ENCODE peak calls at places on chromosome 16, in nine cellular contexts. D is foreskin fibroblast, E is endodermal cell, I is heart right ventricle, G is fibroblast of mammary gland, O is pancreas, F is bronchial epithelial cell, M is IMR-90, U is lung. R is an unnamed sample.

GRCh38 chr16:55643161-55643970 is 12.4 kb upstream of the SLC6A2 start:
- DNase-seq in D (no peak), E (peak; percentile 52), I (no peak), G (peak; percentile 10), O (no peak), F (no peak), M (peak; percentile 12), U (no peak), R (no peak)

GRCh38 chr16:87765473-87765775 is 362 bp downstream of the KLHDC4 start:
- DNase-seq in D (peak; percentile 40), E (no peak), I (peak; percentile 19), G (no peak), O (no peak), F (no peak), M (peak; percentile 7), U (no peak), R (peak; percentile 87)

GRCh38 chr16:75494184-75494583 is 1.1 kb downstream of the CHST6 start:
- DNase-seq in D (no peak), E (no peak), I (no peak), G (no peak), O (no peak), F (no peak), M (no peak), U (no peak), R (no peak)

GRCh38 chr16:26642047-26642664 is 424.6 kb upstream of the C16orf82 start:
- DNase-seq in D (no peak), E (no peak), I (no peak), G (no peak), O (no peak), F (no peak), M (no peak), U (peak; percentile 18), R (no peak)

GRCh38 chr16:1828645-1829410 is 1.8 kb downstream of the FAHD1 start:
- DNase-seq in D (no peak), E (no peak), I (no peak), G (no peak), O (no peak), F (no peak), M (no peak), U (no peak), R (no peak)

GRCh38 chr16:19717319-19717718 is 708 bp downstream of the KNOP1 start:
- DNase-seq in D (peak; percentile 20), E (no peak), I (no peak), G (peak; percentile 13), O (no peak), F (no peak), M (peak; percentile 8), U (no peak), R (no peak)

GRCh38 chr16:14334366-14335105 is 263.4 kb downstream of the MRTFB start:
- DNase-seq in D (peak; percentile 82), E (no peak), I (no peak), G (peak; percentile 80), O (no peak), F (peak; percentile 64), M (no peak), U (no peak), R (no peak)

GRCh38 chr16:3490911-3491629 is 4.2 kb downstream of the C16orf90 start:
- DNase-seq in D (no peak), E (peak; percentile 71), I (no peak), G (no peak), O (no peak), F (no peak), M (no peak), U (no peak), R (no peak)

GRCh38 chr16:50282010-50282538 is 15.7 kb downstream of the ADCY7 start:
- DNase-seq in D (no peak), E (no peak), I (peak; percentile 72), G (peak; percentile 38), O (no peak), F (no peak), M (no peak), U (peak; percentile 77), R (peak; percentile 69)

GRCh38 chr16:55470533-55471371 is 8.2 kb upstream of the MMP2 start:
- DNase-seq in D (peak; percentile 54), E (peak; percentile 80), I (no peak), G (peak; percentile 63), O (peak; percentile 30), F (peak; percentile 27), M (no peak), U (no peak), R (no peak)

GRCh38 chr16:56780646-56781045 is 50.7 kb downstream of the NUP93 start:
- DNase-seq in D (no peak), E (no peak), I (no peak), G (no peak), O (no peak), F (no peak), M (no peak), U (no peak), R (peak; percentile 22)

GRCh38 chr16:56779956-56780355 is 50.0 kb downstream of the NUP93 start:
- DNase-seq in D (no peak), E (no peak), I (no peak), G (no peak), O (no peak), F (no peak), M (no peak), U (no peak), R (no peak)

GRCh38 chr16:56783332-56783731 is 53.4 kb downstream of the NUP93 start:
- DNase-seq in D (no peak), E (no peak), I (no peak), G (peak; percentile 9), O (no peak), F (no peak), M (no peak), U (no peak), R (no peak)

GRCh38 chr16:56777533-56777932 is 47.6 kb downstream of the NUP93 start:
- DNase-seq in D (peak; percentile 23), E (no peak), I (no peak), G (peak; percentile 21), O (no peak), F (peak; percentile 59), M (no peak), U (no peak), R (no peak)

DNA sequence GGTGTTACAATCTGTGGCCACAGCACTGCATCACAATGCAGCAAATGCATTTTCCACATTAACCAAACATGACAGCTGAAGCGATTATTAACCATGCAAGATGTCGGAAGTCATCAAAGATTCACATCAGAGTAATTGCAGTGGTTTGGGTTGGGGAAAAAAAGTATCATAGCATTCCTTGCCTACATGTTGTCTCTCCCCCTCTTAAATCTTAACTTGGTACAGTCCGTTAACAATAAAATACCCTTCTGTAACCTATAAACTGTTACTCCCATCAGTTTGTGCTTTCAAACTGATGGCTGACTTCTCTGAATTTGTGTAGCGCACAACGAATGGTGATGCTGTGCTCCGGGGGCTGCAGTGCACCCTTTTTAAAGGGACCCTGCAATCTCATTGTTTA is 51.6 kb downstream of the NUP93 start:
- DNase-seq in D (no peak), E (no peak), I (no peak), G (no peak), O (no peak), F (no peak), M (no peak), U (no peak), R (no peak)
- H3K4me3 ChIP-seq in D (no peak overlapping the region), E (no peak overlapping the region), I (no peak overlapping the region), G (no peak overlapping the region), O (no peak overlapping the region), F (no peak overlapping the region), M (no peak overlapping the region), U (no peak overlapping the region), R (no peak overlapping the region)

GRCh38 chr16:67645397-67646121 is 615 bp downstream of the CARMIL2 start:
- DNase-seq in D (no peak), E (no peak), I (no peak), G (no peak), O (no peak), F (no peak), M (no peak), U (no peak), R (no peak)
- H3K4me3 ChIP-seq in D (no peak overlapping the region), E (peak overlapping the region; percentile 49), I (peak overlapping the region; percentile 47), G (no peak overlapping the region), O (no peak overlapping the region), F (no peak overlapping the region), M (no peak overlapping the region), U (no peak overlapping the region), R (peak overlapping the region; percentile 92)

DNA sequence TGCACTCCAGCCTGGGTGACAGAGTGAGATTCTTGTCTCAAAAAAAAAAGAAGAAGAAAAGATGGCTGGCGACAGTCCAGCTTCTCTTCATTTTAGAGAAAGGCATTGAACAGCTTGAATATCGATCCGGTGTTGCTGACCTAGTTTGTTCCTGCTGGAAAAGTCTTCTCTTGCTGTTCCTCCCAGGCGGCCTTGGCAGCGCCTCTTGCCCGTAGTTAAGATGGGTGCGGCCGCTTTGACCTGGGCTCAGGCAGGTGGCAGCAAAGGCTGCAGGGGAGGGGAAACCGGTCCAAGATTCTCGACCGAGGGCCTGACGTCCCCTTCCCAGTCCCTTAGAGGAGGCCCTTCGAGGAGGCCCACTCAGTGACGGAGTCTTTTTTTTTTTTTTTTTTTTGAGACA is 3.8 kb upstream of the ZNF764 start:
- DNase-seq in D (no peak), E (no peak), I (no peak), G (no peak), O (no peak), F (no peak), M (no peak), U (no peak), R (no peak)
- H3K4me3 ChIP-seq in D (no peak overlapping the region), E (no peak overlapping the region), I (peak overlapping the region; percentile 65), G (no peak overlapping the region), O (no peak overlapping the region), F (no peak overlapping the region), M (no peak overlapping the region), U (no peak overlapping the region), R (no peak overlapping the region)

GRCh38 chr16:17023606-17024005 is 447.2 kb downstream of the XYLT1 start:
- DNase-seq in D (no peak), E (no peak), I (no peak), G (no peak), O (no peak), F (no peak), M (no peak), U (no peak), R (no peak)

GRCh38 chr16:17026600-17027242 is 444.0 kb downstream of the XYLT1 start:
- DNase-seq in D (no peak), E (no peak), I (no peak), G (no peak), O (no peak), F (no peak), M (no peak), U (no peak), R (peak; percentile 84)

GRCh38 chr16:17029602-17030350 is 441.0 kb downstream of the XYLT1 start:
- DNase-seq in D (no peak), E (no peak), I (no peak), G (no peak), O (no peak), F (no peak), M (no peak), U (no peak), R (no peak)

GRCh38 chr16:17024514-17024913 is 446.2 kb downstream of the XYLT1 start:
- DNase-seq in D (no peak), E (no peak), I (no peak), G (no peak), O (no peak), F (no peak), M (no peak), U (no peak), R (no peak)

DNA sequence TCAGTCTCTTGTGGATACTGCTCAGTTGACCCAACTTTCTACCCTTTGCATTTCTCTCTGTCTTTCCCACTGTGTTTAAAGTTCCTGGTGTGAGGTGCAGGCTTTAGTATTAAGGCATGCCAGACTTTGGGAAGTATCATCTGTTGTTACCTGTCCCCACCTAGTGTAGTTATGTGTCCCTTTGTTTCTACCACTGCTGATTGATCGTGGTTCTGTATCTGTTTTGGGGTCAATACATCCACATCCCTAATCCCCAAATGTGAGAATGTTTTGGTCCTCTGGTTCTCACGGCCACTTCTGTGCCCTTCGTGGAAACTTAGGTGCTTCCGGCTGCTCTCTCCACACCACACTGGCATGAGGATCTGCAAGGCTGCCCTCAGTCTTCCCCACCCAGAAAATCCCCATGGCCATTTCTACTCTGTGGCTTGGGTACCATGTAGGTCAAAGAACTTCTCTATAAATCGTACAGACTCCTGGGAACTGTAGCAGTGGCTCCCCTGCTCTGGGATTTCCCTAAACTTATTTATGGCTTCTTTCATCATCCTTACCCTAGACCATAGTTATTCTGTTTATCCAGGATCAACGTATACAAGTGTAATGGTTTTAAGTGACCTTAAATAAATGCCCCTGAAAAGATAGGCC is 443.2 kb downstream of the XYLT1 start:
- DNase-seq in D (no peak), E (no peak), I (no peak), G (no peak), O (no peak), F (no peak), M (no peak), U (no peak), R (no peak)
- H3K4me3 ChIP-seq in D (no peak overlapping the region), E (no peak overlapping the region), I (no peak overlapping the region), G (no peak overlapping the region), O (no peak overlapping the region), F (no peak overlapping the region), M (no peak overlapping the region), U (no peak overlapping the region), R (no peak overlapping the region)

R was measured in Jurkat, Clone E6-1.